ENCODE peak calls at places on chromosomes 6 and 20, in four cellular contexts. One of them, this sample, is unnamed.

GRCh38 chr6:44960898-44961297 is 367.2 kb upstream of the RUNX2 start:
- DNase-seq in brain microvascular endothelial cell: peak
- DNase-seq in ascending aorta: no peak
- DNase-seq in transverse colon: no peak
- DNase-seq in this sample: peak

GRCh38 chr20:34375977-34376430 is 12.9 kb downstream of the ITCH start:
- DNase-seq in ascending aorta: no peak
- DNase-seq in transverse colon: no peak
- DNase-seq in brain microvascular endothelial cell: no peak
- DNase-seq in this sample: no peak

GRCh38 chr6:14550817-14551216 is 433.2 kb downstream of the CD83 start:
- DNase-seq in ascending aorta: no peak
- DNase-seq in transverse colon: peak
- DNase-seq in brain microvascular endothelial cell: no peak
- DNase-seq in this sample: peak

GRCh38 chr6:32461493-32461892 is 21.8 kb downstream of the HLA-DRA start:
- DNase-seq in transverse colon: no peak
- DNase-seq in ascending aorta: no peak
- DNase-seq in brain microvascular endothelial cell: no peak
- DNase-seq in this sample: no peak

GRCh38 chr6:46329568-46329967 is 158.8 kb upstream of the ENPP5 start:
- DNase-seq in transverse colon: no peak
- DNase-seq in ascending aorta: no peak
- DNase-seq in brain microvascular endothelial cell: no peak
- DNase-seq in this sample: peak

GRCh38 chr6:17418281-17419188 is 25.1 kb downstream of the CAP2 start:
- DNase-seq in brain microvascular endothelial cell: peak
- DNase-seq in ascending aorta: no peak
- DNase-seq in transverse colon: no peak
- DNase-seq in this sample: peak

GRCh38 chr6:48628316-48628715 is 517.3 kb upstream of the PTCHD4 start:
- DNase-seq in brain microvascular endothelial cell: peak
- DNase-seq in ascending aorta: no peak
- DNase-seq in transverse colon: no peak
- DNase-seq in this sample: peak

GRCh38 chr6:116779569-116780164 is 14.1 kb upstream of the FAM162B start:
- DNase-seq in brain microvascular endothelial cell: no peak
- DNase-seq in transverse colon: no peak
- DNase-seq in ascending aorta: no peak
- DNase-seq in this sample: peak

GRCh38 chr6:143059616-143060353 is 904 bp upstream of the AIG1 start:
- DNase-seq in ascending aorta: no peak
- DNase-seq in brain microvascular endothelial cell: peak
- DNase-seq in transverse colon: peak
- DNase-seq in this sample: peak

GRCh38 chr6:162941128-162941527 is 213.4 kb downstream of the PACRG start:
- DNase-seq in transverse colon: no peak
- DNase-seq in ascending aorta: no peak
- DNase-seq in brain microvascular endothelial cell: no peak
- DNase-seq in this sample: no peak

GRCh38 chr20:7257719-7258466 is 490.4 kb downstream of the BMP2 start:
- DNase-seq in ascending aorta: no peak
- DNase-seq in brain microvascular endothelial cell: no peak
- DNase-seq in transverse colon: no peak
- DNase-seq in this sample: no peak

GRCh38 chr6:105981002-105981887 is 104.9 kb upstream of the PRDM1 start:
- DNase-seq in ascending aorta: no peak
- DNase-seq in transverse colon: peak
- DNase-seq in brain microvascular endothelial cell: no peak
- DNase-seq in this sample: no peak

GRCh38 chr6:75609639-75610590 is 8.2 kb downstream of the SENP6 start:
- DNase-seq in brain microvascular endothelial cell: no peak
- DNase-seq in ascending aorta: peak
- DNase-seq in transverse colon: no peak
- DNase-seq in this sample: no peak

GRCh38 chr6:53544050-53544499 is 826 bp downstream of the GCLC start:
- DNase-seq in ascending aorta: no peak
- DNase-seq in brain microvascular endothelial cell: no peak
- DNase-seq in transverse colon: no peak
- DNase-seq in this sample: peak

GRCh38 chr6:159053781-159054398 is 9.1 kb upstream of the TAGAP start:
- DNase-seq in transverse colon: no peak
- DNase-seq in ascending aorta: no peak
- DNase-seq in brain microvascular endothelial cell: no peak
- DNase-seq in this sample: no peak

GRCh38 chr6:14108571-14109410 is 8.8 kb upstream of the CD83 start:
- DNase-seq in ascending aorta: no peak
- DNase-seq in brain microvascular endothelial cell: no peak
- DNase-seq in transverse colon: peak
- DNase-seq in this sample: no peak

GRCh38 chr6:35151472-35151871 is 10.3 kb upstream of the TCP11 start:
- DNase-seq in brain microvascular endothelial cell: no peak
- DNase-seq in ascending aorta: no peak
- DNase-seq in transverse colon: no peak
- DNase-seq in this sample: no peak

GRCh38 chr6:46290435-46290834 is 119.7 kb upstream of the ENPP5 start:
- DNase-seq in brain microvascular endothelial cell: no peak
- DNase-seq in transverse colon: no peak
- DNase-seq in ascending aorta: no peak
- DNase-seq in this sample: no peak

GRCh38 chr20:31870703-31871601 is 518 bp downstream of the TTLL9 start:
- DNase-seq in ascending aorta: no peak
- DNase-seq in transverse colon: peak
- DNase-seq in brain microvascular endothelial cell: no peak
- DNase-seq in this sample: no peak

GRCh38 chr6:114638346-114638745 is 295.5 kb upstream of the HS3ST5 start:
- DNase-seq in transverse colon: no peak
- DNase-seq in brain microvascular endothelial cell: no peak
- DNase-seq in ascending aorta: no peak
- DNase-seq in this sample: no peak

GRCh38 chr6:22362361-22362760 is 65.5 kb upstream of the PRL start:
- DNase-seq in ascending aorta: no peak
- DNase-seq in brain microvascular endothelial cell: no peak
- DNase-seq in transverse colon: no peak
- DNase-seq in this sample: no peak

GRCh38 chr20:1134836-1135235 is 16.4 kb downstream of the PSMF1 start:
- DNase-seq in brain microvascular endothelial cell: no peak
- DNase-seq in transverse colon: no peak
- DNase-seq in ascending aorta: no peak
- DNase-seq in this sample: no peak

GRCh38 chr6:134352786-134353480 is 35.0 kb upstream of the SGK1 start:
- DNase-seq in transverse colon: no peak
- DNase-seq in ascending aorta: no peak
- DNase-seq in brain microvascular endothelial cell: peak
- DNase-seq in this sample: peak

GRCh38 chr6:34414999-34415858 is 10.6 kb downstream of the RPS10 start:
- DNase-seq in transverse colon: peak
- DNase-seq in ascending aorta: no peak
- DNase-seq in brain microvascular endothelial cell: peak
- DNase-seq in this sample: peak

GRCh38 chr6:4637691-4638433 is 138.3 kb upstream of the CDYL start:
- DNase-seq in transverse colon: no peak
- DNase-seq in brain microvascular endothelial cell: peak
- DNase-seq in ascending aorta: no peak
- DNase-seq in this sample: peak

GRCh38 chr6:99761701-99762100 is 155.1 kb downstream of the PRDM13 start:
- DNase-seq in brain microvascular endothelial cell: no peak
- DNase-seq in transverse colon: no peak
- DNase-seq in ascending aorta: no peak
- DNase-seq in this sample: no peak

DNA sequence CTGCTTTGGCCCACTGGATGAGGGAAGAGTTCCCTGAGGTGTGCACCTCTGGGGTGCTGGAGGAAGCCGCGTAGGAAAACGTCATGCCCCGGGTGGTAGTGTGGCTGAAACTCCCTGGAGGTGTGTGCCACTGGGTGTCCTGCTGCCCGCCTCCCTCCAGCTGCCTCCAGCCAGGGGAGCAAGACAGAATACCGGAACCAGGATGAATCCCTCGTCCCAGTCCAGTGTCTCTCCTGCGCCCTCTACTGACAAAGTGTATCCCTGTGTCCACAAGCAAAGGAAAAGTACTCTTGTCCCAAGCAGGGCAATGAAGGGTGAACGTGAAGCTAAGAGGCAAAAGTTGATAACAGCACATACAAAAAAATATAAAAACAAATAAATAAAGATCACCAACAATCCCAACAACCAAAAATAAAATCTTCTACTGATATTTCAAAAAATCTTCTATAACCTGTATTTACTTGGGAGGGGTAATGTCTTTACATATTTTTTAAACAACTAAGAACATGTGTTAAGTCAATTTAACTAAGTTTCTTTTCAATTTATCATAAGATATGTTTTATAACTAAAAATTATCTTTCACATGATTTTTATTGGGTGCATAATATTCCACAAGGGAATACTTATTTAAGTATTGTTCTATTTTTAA is 437.6 kb downstream of the MAFB start:
- DNase-seq in brain microvascular endothelial cell: peak
- DNase-seq in ascending aorta: no peak
- DNase-seq in transverse colon: peak
- DNase-seq in this sample: peak
- TF ChIP-seq CTCF in brain microvascular endothelial cell: peak
- TF ChIP-seq CTCF in ascending aorta: no peak
- TF ChIP-seq CTCF in transverse colon: no peak
- TF ChIP-seq CTCF in this sample: peak

DNA sequence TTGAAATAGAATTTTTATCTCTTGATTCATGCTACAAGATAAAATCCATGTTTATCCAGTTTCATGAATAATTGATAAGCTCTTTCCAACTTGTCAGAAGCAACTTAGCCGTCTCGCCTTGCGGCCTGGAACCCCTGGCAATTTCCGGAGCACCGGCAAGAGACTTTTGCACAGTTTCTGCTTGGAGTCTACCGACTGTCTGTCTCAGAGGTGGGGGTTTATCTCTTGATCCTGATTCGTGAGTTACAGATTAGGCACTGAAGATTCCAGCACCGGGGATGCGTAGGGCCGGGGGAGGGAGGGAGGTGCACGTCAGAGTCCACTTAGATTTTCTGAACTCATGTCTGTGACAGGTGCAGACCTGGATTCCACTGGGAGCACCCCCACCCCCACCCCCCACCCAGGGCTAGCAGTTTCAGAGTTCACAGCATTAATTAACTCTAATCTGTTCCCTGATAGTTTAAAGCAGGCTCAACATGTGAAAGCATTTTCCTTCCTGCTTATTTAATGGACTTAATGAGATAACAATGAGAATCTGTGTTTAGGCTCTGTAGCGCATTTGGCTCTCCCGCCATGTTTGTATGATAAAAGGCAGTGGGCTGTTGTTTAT is 8.0 kb upstream of the APCDD1L start:
- DNase-seq in brain microvascular endothelial cell: no peak
- DNase-seq in ascending aorta: no peak
- DNase-seq in transverse colon: no peak
- DNase-seq in this sample: no peak
- H3K4me3 ChIP-seq in brain microvascular endothelial cell: no peak
- H3K4me3 ChIP-seq in ascending aorta: no peak
- H3K4me3 ChIP-seq in transverse colon: no peak
- H3K4me3 ChIP-seq in this sample: no peak

DNA sequence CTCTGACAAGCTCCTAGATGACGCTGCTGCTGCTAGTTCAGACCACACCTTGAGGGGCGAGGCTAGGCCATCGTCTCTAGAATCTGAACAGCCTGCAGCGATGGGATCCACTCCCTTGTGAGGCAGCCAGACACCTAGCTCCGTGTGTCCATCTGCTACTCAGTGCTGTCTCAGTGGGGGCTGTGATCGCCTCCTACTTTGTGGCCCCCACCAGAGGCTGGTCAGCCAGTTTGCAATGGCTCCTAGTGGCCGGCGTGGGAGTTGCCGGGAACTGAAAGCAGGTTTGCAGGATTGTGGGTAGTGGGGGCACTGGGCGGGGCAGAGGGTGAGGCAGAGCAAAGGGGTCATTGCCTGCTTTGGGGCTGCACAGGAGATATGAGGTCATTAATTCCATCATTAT is 2.8 kb downstream of the CCN5 start:
- DNase-seq in transverse colon: no peak
- DNase-seq in ascending aorta: no peak
- DNase-seq in brain microvascular endothelial cell: no peak
- DNase-seq in this sample: no peak
- TF ChIP-seq CTCF in transverse colon: no peak
- TF ChIP-seq CTCF in ascending aorta: no peak
- TF ChIP-seq CTCF in brain microvascular endothelial cell: peak
- TF ChIP-seq CTCF in this sample: peak

GRCh38 chr20:51563141-51563596 is 20.6 kb upstream of the NFATC2 start:
- DNase-seq in ascending aorta: no peak
- DNase-seq in transverse colon: peak
- DNase-seq in brain microvascular endothelial cell: no peak
- DNase-seq in this sample: no peak

GRCh38 chr20:51560042-51560441 is 17.5 kb upstream of the NFATC2 start:
- DNase-seq in ascending aorta: no peak
- DNase-seq in brain microvascular endothelial cell: no peak
- DNase-seq in transverse colon: no peak
- DNase-seq in this sample: no peak

GRCh38 chr20:51562027-51562333 is 19.5 kb upstream of the NFATC2 start:
- DNase-seq in transverse colon: no peak
- DNase-seq in brain microvascular endothelial cell: peak
- DNase-seq in ascending aorta: no peak
- DNase-seq in this sample: peak

GRCh38 chr20:51562334-51563140 is 20.0 kb upstream of the NFATC2 start:
- DNase-seq in transverse colon: peak
- DNase-seq in brain microvascular endothelial cell: peak
- DNase-seq in ascending aorta: peak
- DNase-seq in this sample: peak

DNA sequence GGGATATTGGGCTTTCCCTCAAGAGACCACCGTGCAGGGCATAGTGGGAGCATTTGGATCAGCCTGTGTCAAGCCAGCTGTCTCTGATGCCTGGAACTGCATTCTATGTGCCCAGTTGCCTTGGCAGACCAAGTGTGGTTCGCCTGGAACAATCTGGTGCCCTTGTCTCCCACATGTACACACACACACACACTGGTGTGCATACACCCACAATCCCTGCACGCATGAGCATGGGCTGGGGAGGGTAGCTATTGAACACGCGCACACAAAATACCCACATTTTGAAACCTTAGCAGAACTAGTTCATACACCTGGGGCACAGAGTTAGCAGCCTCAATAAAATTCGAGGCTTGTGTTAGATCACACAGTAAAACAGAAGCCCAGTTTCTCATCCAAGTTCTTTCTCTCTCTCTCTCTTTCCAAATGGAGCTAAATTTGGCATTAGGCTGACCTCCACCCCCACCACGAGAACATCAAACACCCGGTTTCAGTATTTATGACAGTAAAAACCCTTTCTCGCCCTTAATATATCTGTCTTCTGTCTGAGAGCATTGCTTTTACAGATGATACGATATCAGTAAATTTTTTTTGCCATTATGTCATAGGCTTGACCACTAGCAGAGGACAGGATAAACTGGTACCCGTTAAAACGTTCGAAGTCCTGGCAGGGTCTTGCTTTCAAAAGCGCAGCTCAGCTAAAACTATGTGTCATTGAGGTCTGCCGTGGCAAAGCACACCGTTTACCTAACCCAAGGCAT is 18.2 kb upstream of the NFATC2 start:
- DNase-seq in transverse colon: no peak
- DNase-seq in brain microvascular endothelial cell: no peak
- DNase-seq in ascending aorta: no peak
- DNase-seq in this sample: no peak
- H3K4me3 ChIP-seq in transverse colon: no peak
- H3K4me3 ChIP-seq in brain microvascular endothelial cell: peak
- H3K4me3 ChIP-seq in ascending aorta: peak
- H3K4me3 ChIP-seq in this sample: no peak